ENCODE peak calls at places on chromosomes 5 and 9, in four cellular contexts. F is sigmoid colon, X is aorta, V is tibial nerve. I is an unnamed sample. For H3K36me3 and H3K4me1, the result is how much of the 10 kb centered on the place peaks cover.

GRCh38 chr5:32110081-32110696 is 63.9 kb downstream of the GOLPH3 start:
- DNase-seq in X (no peak), V (no peak), F (no peak), I (no peak)

GRCh38 chr5:177234761-177235315 is 68.7 kb downstream of the RAB24 start:
- DNase-seq in V (no peak), F (no peak), X (no peak), I (no peak)

GRCh38 chr5:139593716-139594319 is 32.7 kb downstream of the UBE2D2 start:
- DNase-seq in X (no peak), V (no peak), F (no peak), I (no peak)

GRCh38 chr5:98069876-98070512 is 703.5 kb upstream of the RGMB start:
- DNase-seq in X (no peak), V (no peak), F (no peak), I (no peak)

GRCh38 chr5:158807-159447 is 32.4 kb upstream of the LRRC14B start:
- DNase-seq in F (no peak), X (no peak), V (no peak), I (no peak)

GRCh38 chr9:74107692-74108091 is 389.4 kb upstream of the RORB start:
- DNase-seq in F (no peak), X (no peak), V (no peak), I (no peak)

GRCh38 chr9:131645078-131645776 is 94.6 kb downstream of the RAPGEF1 start:
- DNase-seq in V (no peak), X (no peak), F (no peak), I (no peak)

GRCh38 chr5:177539411-177539810 is 15.0 kb downstream of the FAM193B start:
- DNase-seq in V (no peak), X (no peak), F (no peak), I (no peak)

GRCh38 chr9:129596541-129597328 is 24.2 kb downstream of the C9orf50 start:
- DNase-seq in X (peak), F (peak), V (peak), I (no peak)

GRCh38 chr9:93304574-93305496 is 120.9 kb downstream of the WNK2 start:
- DNase-seq in F (peak), X (peak), V (peak), I (no peak)

GRCh38 chr5:119355636-119356383 is at the start of gene TNFAIP8:
- DNase-seq in V (peak), F (peak), X (peak), I (peak)

GRCh38 chr5:154317916-154318315 is 127.4 kb downstream of the GALNT10 start:
- DNase-seq in F (no peak), V (no peak), X (no peak), I (no peak)

GRCh38 chr5:176610430-176610763 is 441 bp upstream of the GPRIN1 start:
- DNase-seq in X (no peak), F (no peak), V (no peak), I (no peak)

GRCh38 chr5:43428034-43428712 is 16.0 kb upstream of the CCL28 start:
- DNase-seq in V (no peak), X (no peak), F (no peak), I (no peak)

GRCh38 chr5:147391781-147392180 is 118.1 kb downstream of the DPYSL3 start:
- DNase-seq in F (peak), X (peak), V (no peak), I (no peak)

GRCh38 chr5:54693936-54694510 is 176.5 kb downstream of the SNX18 start:
- DNase-seq in F (no peak), X (no peak), V (no peak), I (no peak)

GRCh38 chr5:40364441-40364840 is 315.3 kb upstream of the PTGER4 start:
- DNase-seq in V (no peak), X (no peak), F (no peak), I (no peak)

GRCh38 chr9:34190996-34191892 is 12.4 kb downstream of the UBAP1 start:
- DNase-seq in V (no peak), X (no peak), F (no peak), I (no peak)

GRCh38 chr5:121174351-121174750 is 677.3 kb upstream of the FTMT start:
- DNase-seq in F (no peak), X (no peak), V (no peak), I (no peak)

GRCh38 chr5:91635950-91636349 is 252.8 kb upstream of the ARRDC3 start:
- DNase-seq in F (no peak), X (no peak), V (no peak), I (no peak)

GRCh38 chr5:63211413-63212132 is 633.0 kb downstream of the LRRC70 start:
- DNase-seq in F (no peak), X (no peak), V (no peak), I (no peak)

GRCh38 chr9:137757613-137758029 is 120.0 kb upstream of the CACNA1B start:
- DNase-seq in X (no peak), V (no peak), F (no peak), I (no peak)

GRCh38 chr5:138631204-138631928 is 56.2 kb upstream of the HSPA9 start:
- DNase-seq in F (peak), V (no peak), X (no peak), I (no peak)

GRCh38 chr9:114214181-114214580 is 58.8 kb downstream of the COL27A1 start:
- DNase-seq in F (no peak), V (no peak), X (peak), I (no peak)

GRCh38 chr9:114218264-114219120 is 63.2 kb downstream of the COL27A1 start:
- DNase-seq in F (no peak), V (no peak), X (no peak), I (no peak)

GRCh38 chr9:114214686-114215397 is 59.5 kb downstream of the COL27A1 start:
- DNase-seq in V (no peak), X (no peak), F (no peak), I (no peak)

GRCh38 chr9:114216976-114217375 is 61.6 kb downstream of the COL27A1 start:
- DNase-seq in V (no peak), F (no peak), X (no peak), I (no peak)

GRCh38 chr9:114216081-114216480 is 60.7 kb downstream of the COL27A1 start:
- DNase-seq in V (no peak), F (no peak), X (peak), I (no peak)
- H3K36me3 ChIP-seq in V (under half), F (under half), X (under half), I (under half)

GRCh38 chr5:134090482-134090881 is 24.0 kb upstream of the TCF7 start:
- DNase-seq in V (no peak), F (no peak), X (no peak), I (peak)

GRCh38 chr5:134088994-134089560 is 25.4 kb upstream of the TCF7 start:
- DNase-seq in F (no peak), X (no peak), V (no peak), I (no peak)

GRCh38 chr5:134093351-134093750 is 21.1 kb upstream of the TCF7 start:
- DNase-seq in V (no peak), F (no peak), X (no peak), I (no peak)

GRCh38 chr5:134092875-134093274 is 21.6 kb upstream of the TCF7 start:
- DNase-seq in X (no peak), F (no peak), V (no peak), I (no peak)

DNA sequence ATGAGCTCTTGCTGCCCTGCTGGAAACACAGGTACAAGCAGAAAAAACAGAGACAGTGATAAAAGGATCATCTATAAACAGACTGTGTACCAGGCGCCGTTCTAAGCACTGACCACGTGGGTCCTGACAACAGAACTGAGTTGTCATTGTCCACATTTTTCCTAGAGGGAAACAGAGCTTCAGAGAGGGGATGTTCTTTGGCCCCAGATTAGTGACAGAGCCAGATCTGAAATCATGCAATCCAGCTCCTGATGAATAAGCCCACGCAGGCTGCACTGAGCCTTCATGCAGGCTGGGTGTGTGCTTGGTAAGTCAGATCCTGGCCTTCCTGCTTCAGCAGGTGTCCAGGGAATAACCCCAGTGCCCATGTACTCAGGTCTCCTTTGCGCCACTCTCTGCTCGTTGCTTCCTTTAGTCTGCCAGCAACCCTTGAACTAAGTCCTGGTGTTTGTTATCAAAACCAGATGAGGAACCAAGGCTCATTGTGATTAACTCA is 22.8 kb upstream of the TCF7 start:
- DNase-seq in F (no peak), V (no peak), X (no peak), I (no peak)
- H3K27ac ChIP-seq in F (no peak), V (no peak), X (no peak), I (peak)

GRCh38 chr9:135963938-135964337 is 2.8 kb upstream of the UBAC1 start:
- DNase-seq in X (no peak), V (no peak), F (no peak), I (no peak)

GRCh38 chr9:135963338-135963737 is 2.2 kb upstream of the UBAC1 start:
- DNase-seq in V (no peak), X (no peak), F (no peak), I (no peak)

GRCh38 chr9:135962696-135963307 is 1.6 kb upstream of the UBAC1 start:
- DNase-seq in X (no peak), V (no peak), F (no peak), I (no peak)

GRCh38 chr9:135968083-135968476 is 6.9 kb upstream of the UBAC1 start:
- DNase-seq in F (no peak), V (no peak), X (no peak), I (no peak)

DNA sequence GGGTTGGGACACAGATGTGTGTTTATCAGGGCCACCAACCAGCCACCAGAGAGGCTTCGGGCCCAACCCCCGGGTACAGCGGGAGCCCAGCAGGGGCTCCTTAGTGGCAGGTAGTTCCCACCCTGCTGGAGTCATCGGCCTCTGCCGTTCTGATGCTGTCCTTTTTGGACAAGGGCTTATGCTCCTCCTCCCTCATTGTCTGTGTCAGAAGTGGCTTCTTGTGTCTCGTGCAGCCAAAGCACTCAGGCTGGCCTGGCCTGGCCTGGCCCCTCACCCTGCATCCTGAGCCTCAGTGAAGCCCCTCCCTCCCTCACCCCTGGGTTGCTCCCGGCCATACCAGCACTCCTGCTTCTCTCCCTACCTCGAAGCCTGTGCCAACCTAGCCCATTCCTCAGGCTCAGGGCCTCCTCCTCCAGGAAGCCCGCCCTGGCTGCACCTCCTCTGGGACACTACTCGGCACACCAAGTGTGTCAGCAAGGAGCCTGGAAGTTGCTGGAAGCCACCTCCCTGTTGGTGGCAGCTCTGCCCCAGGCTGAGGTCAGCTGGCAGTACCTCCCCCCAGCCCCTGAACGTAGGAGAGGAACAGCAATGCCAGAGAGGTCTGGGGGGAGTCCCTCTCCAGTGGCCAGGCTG is 4.1 kb upstream of the UBAC1 start:
- DNase-seq in F (no peak), V (no peak), X (no peak), I (no peak)
- H3K4me1 ChIP-seq in F (under half), V (under half), X (under half), I (under half)

DNA sequence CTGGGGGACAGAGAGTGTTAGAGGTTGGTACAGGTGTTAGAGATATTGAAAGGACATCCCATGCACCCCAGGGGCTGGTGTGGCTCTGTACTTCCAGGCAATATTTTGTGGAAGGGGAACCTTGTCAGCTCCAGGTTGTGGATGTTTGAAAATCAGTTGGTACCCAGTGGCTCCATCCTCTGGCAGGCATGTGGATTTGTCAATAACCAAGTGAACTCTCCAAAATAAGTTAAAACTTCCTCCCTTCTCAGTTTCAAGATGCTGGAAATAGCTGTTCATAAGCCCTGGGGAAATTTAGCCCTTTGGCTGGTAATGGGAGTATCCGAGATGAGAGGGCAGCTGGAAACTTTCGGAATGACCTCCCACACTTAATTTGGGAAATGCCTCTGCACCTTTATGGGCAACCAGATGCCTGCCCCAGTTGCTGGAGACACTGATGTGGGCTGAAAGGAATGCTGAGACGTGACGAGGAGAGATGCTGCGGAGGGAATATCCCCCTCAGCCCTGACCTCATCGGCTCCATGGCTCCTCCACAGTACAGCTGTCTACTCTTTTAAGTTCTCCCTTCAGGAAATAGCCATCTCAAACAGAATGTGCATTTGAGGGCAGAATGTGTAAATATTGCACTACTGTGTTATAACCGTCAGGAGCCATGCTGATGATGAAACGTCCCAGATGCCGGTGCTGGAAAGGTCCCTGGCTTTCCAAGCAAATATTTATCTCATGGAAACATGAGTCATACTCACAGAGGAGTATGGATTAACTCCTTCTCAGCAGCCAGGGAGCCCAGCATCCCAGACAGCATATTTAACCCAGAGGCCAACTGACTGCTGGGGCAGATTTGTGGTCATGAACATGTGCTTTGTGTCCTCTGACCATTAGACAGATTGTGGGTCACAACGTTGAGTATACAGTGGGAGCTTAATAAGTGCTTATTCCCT is 29.5 kb downstream of the TGFBI start:
- DNase-seq in V (peak), F (peak), X (peak), I (no peak)
- H3K36me3 ChIP-seq in V (under half), F (under half), X (under half), I (under half)

I was measured in naive thymus-derived CD4-positive, alpha-beta T cell.